ENCODE peak calls at places on chromosomes 2 and 18, in four cellular contexts. E is heart right ventricle; I is CD8-positive, alpha-beta T cell; R is K562. C is an unnamed sample.

GRCh38 chr18:48402953-48403352 is 6.2 kb downstream of the ZBTB7C start:
- DNase-seq in R (no peak), E (no peak), I (no peak), C (no peak)

GRCh38 chr2:144152817-144153271 is 367.1 kb downstream of the ZEB2 start:
- DNase-seq in I (no peak), R (peak; percentile 71), E (no peak), C (no peak)

GRCh38 chr2:226661789-226662545 is 137.7 kb downstream of the IRS1 start:
- DNase-seq in E (peak; percentile 31), R (peak; percentile 16), I (no peak), C (peak; percentile 80)

GRCh38 chr2:138722316-138722715 is 57.9 kb downstream of the NXPH2 start:
- DNase-seq in R (no peak), E (peak; percentile 27), I (no peak), C (peak; percentile 55)

GRCh38 chr2:38155-38554 is 8.2 kb downstream of the FAM110C start:
- DNase-seq in R (no peak), E (no peak), I (no peak), C (no peak)

GRCh38 chr2:26670171-26670570 is 22.4 kb upstream of the KCNK3 start:
- DNase-seq in I (no peak), R (no peak), E (no peak), C (no peak)

GRCh38 chr18:79883461-79884295 is 67.8 kb downstream of the SLC66A2 start:
- DNase-seq in I (no peak), E (no peak), R (no peak), C (no peak)

GRCh38 chr2:74072542-74072941 is 75.2 kb downstream of the BOLA3 start:
- DNase-seq in E (no peak), R (no peak), I (no peak), C (no peak)

GRCh38 chr2:236627846-236628245 is 58.2 kb downstream of the ACKR3 start:
- DNase-seq in E (no peak), I (no peak), R (no peak), C (no peak)

GRCh38 chr2:210189452-210190143 is 18.4 kb upstream of the KANSL1L start:
- DNase-seq in I (no peak), E (no peak), R (no peak), C (no peak)

GRCh38 chr2:22209545-22209944 is 1085.8 kb downstream of the TDRD15 start:
- DNase-seq in I (no peak), R (no peak), E (no peak), C (no peak)

GRCh38 chr18:77897606-77898005 is 648.0 kb downstream of the GALR1 start:
- DNase-seq in R (no peak), I (no peak), E (no peak), C (no peak)

GRCh38 chr18:49046125-49046524 is 95.4 kb upstream of the SMAD7 start:
- DNase-seq in R (no peak), E (no peak), I (no peak), C (no peak)

GRCh38 chr18:11500153-11501122 is 109.0 kb upstream of the SLC35G4 start:
- DNase-seq in R (no peak), I (no peak), E (no peak), C (peak; percentile 50)

GRCh38 chr2:168192143-168192785 is 55.1 kb downstream of the STK39 start:
- DNase-seq in E (no peak), I (no peak), R (no peak), C (no peak)

GRCh38 chr2:112679484-112679883 is 33.7 kb downstream of the SLC20A1 start:
- DNase-seq in R (no peak), I (no peak), E (no peak), C (peak; percentile 80)

GRCh38 chr2:135052997-135053474 is 944 bp downstream of the RAB3GAP1 start:
- DNase-seq in I (peak; percentile 7), E (no peak), R (no peak), C (no peak)

GRCh38 chr2:20400306-20400705 is 46.6 kb upstream of the RHOB start:
- DNase-seq in R (no peak), I (no peak), E (no peak), C (no peak)

GRCh38 chr2:224221455-224221913 is 180.4 kb downstream of the FAM124B start:
- DNase-seq in E (no peak), I (no peak), R (no peak), C (no peak)

GRCh38 chr2:28958689-28959088 is 22.4 kb upstream of the TOGARAM2 start:
- DNase-seq in R (peak; percentile 64), I (peak; percentile 15), E (peak; percentile 60), C (peak; percentile 87)

GRCh38 chr2:79573895-79574674 is 61.2 kb downstream of the CTNNA2 start:
- DNase-seq in E (no peak), R (no peak), I (no peak), C (no peak)

GRCh38 chr18:61569176-61569892 is 236.1 kb downstream of the CDH20 start:
- DNase-seq in R (no peak), I (no peak), E (peak; percentile 46), C (no peak)

GRCh38 chr2:128040166-128040771 is 12.4 kb upstream of the SAP130 start:
- DNase-seq in I (no peak), R (no peak), E (no peak), C (no peak)

GRCh38 chr2:237557633-237558015 is 8.8 kb upstream of the PRLH start:
- DNase-seq in E (no peak), R (no peak), I (no peak), C (no peak)

GRCh38 chr2:102736174-102736606 is 25.6 kb upstream of the TMEM182 start:
- DNase-seq in I (peak; percentile 7), R (peak; percentile 54), E (no peak), C (no peak)

GRCh38 chr2:236177604-236177966 is 9.4 kb upstream of the GBX2 start:
- DNase-seq in R (peak; percentile 72), E (peak; percentile 58), I (no peak), C (peak; percentile 80)

GRCh38 chr2:20592106-20593071 is 58.5 kb downstream of the HS1BP3 start:
- DNase-seq in R (peak; percentile 63), E (peak; percentile 4), I (no peak), C (no peak)

GRCh38 chr2:234178309-234179030 is 128.0 kb downstream of the SPP2 start:
- DNase-seq in I (no peak), R (no peak), E (no peak), C (no peak)

GRCh38 chr2:20195431-20195830 is 29.5 kb downstream of the SDC1 start:
- DNase-seq in I (no peak), E (no peak), R (no peak), C (no peak)

GRCh38 chr2:117968724-117969121 is 45.1 kb downstream of the CCDC93 start:
- DNase-seq in E (no peak), I (no peak), R (no peak), C (no peak)

GRCh38 chr2:14722919-14723559 is 90.5 kb downstream of the LRATD1 start:
- DNase-seq in R (no peak), I (no peak), E (no peak), C (no peak)

GRCh38 chr2:10434885-10435419 is 13.2 kb downstream of the ODC1 start:
- DNase-seq in I (peak; percentile 74), R (peak; percentile 91), E (peak; percentile 78), C (peak; percentile 73)

GRCh38 chr18:56036673-56037072 is 448.7 kb upstream of the TCF4 start:
- DNase-seq in I (no peak), R (no peak), E (no peak), C (no peak)

DNA sequence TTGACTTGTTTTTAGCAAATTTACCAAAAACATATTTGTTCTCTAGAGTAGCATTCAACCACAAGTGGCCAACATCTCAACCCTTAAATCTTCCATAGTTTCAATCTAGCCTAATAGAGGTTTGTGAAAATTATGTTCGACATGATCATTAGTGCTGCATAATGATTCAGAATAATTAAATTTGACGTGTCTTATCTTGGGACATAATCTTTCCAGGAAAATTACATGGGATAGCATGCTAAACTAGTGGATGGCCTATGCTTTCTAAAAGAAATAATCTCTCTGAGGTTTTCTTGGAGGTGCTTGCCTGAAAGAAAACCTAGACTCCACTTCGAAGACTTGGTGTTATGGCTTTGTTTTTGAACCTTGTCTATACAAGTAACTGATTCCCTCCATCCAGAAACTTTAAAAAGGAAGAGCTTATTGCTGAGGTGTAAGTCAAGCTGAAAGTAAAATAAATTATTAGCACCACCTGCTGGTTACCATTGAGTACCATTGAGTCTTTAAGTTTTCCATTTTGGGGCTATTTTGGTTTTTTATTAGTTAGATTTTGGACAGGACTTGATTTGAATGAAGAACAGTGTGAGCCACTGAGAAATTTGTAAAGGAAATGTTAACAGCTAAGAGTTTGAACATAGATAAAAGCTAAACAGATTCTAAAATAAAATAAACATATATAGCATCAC is 32.7 kb downstream of the COX7A2L start:
- DNase-seq in I (no peak), E (no peak), R (peak; percentile 22), C (no peak)
- TF ChIP-seq CTCF in I (peak; percentile 55), E (peak; percentile 57), R (peak; percentile 36), C (peak; percentile 46)

GRCh38 chr2:231785822-231786176 is 446 bp upstream of the COPS7B start:
- DNase-seq in R (no peak), E (no peak), I (no peak), C (no peak)

GRCh38 chr2:231786917-231787292 is 660 bp downstream of the COPS7B start:
- DNase-seq in I (no peak), R (no peak), E (no peak), C (no peak)

GRCh38 chr2:231781798-231782726 is 980 bp upstream of the PDE6D start:
- DNase-seq in E (no peak), R (peak; percentile 11), I (no peak), C (no peak)

GRCh38 chr2:231786177-231786916 is at the start of gene COPS7B:
- DNase-seq in E (peak; percentile 77), I (peak; percentile 74), R (peak; percentile 76), C (peak; percentile 82)

DNA sequence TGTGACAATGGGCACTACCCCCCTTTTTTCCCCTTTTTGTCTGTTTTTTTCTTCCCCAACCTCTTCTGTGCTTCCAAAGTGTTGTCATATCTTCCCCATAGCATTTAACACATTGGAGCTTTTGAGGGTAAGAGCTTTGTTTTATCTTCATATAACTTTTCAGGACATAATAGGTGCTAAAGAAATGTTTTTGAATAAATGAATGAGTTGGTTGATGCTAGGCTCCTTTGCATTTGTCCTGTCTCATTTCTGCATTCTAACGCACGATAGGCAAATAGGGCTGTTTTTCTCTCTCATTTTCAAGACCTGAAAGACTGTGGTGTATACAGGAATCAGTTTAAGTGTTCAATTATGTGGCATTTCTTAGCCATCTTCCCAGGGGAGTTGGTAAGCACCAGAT is 832 bp upstream of the COPS7B start:
- DNase-seq in E (no peak), R (no peak), I (no peak), C (no peak)
- H3K4me3 ChIP-seq in E (no peak overlapping the region), R (peak overlapping the region; percentile 99), I (peak overlapping the region; percentile 95), C (peak overlapping the region; percentile 96)

DNA sequence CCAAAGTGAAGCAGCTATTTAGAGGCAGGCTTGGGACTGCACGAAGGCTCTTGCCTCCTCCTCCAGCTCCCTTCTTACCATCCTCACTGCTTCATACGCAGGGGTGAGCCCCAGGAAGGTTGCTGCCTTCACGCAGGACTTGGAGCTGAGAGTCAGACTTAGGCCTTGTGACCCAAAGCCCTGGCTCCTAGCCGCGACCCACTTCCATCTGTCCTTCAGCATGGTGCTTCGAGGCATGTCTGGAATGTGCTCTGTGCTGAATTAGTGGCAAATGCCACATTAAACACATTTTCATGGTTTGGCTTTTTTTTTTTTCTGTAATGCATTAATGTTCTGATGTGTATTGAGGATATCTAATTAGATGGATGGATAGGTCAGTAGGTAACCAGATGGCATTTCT is 37.5 kb downstream of the ITGB1BP1 start:
- DNase-seq in E (no peak), I (no peak), R (no peak), C (no peak)
- H3K36me3 ChIP-seq in E (peaks cover 3% of the 10 kb centered on the region), I (no peaks in the 10 kb centered on the region), R (no peaks in the 10 kb centered on the region), C (no peaks in the 10 kb centered on the region)

DNA sequence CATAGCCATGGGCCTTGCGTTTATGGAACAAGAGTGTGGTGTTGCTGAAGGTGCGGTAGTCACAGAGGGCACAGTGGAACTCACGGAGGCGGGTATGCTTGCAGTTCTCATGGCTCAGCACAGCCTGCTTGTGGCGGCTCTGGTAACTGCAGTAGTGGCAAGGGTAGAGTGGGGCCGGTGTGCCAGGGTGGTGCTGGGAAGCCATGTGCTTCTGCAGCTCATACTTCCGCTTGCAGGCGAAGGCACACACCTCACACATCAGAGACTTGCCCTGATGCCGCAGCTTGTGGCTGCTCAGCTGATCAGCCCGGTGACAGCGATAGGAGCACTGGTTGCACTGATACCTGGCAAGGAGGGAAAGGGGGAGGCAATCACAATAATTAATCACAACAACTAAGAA is 14.7 kb downstream of the ZNF142 start:
- DNase-seq in I (no peak), R (no peak), E (no peak), C (no peak)
- TF ChIP-seq CTCF in I (no peak), R (no peak), E (no peak), C (no peak)

C was measured in psoas muscle.